ENCODE peak calls at places on chromosomes 2 and 18, in ten cellular contexts. Y is GM20000; J is fibroblast of mammary gland; Q is coronary artery; T is CD8-positive, alpha-beta T cell; F is nephron progenitor cell; R is IMR-90; G is kidney epithelial cell; L is Calu3; U is stomach. M is an unnamed sample.

GRCh38 chr2:14623241-14623640 is 9.3 kb upstream of the LRATD1 start:
- DNase-seq in U (no peak), G (no peak), T (no peak), L (no peak), R (no peak), F (no peak), Q (no peak), Y (no peak), J (no peak), M (no peak)

GRCh38 chr2:44291281-44292248 is 16.3 kb downstream of the SLC3A1 start:
- DNase-seq in R (peak; percentile 75), T (no peak), L (peak; percentile 93), U (peak; percentile 84), Q (no peak), F (peak; percentile 20), J (peak; percentile 79), Y (peak; percentile 11), G (peak; percentile 96), M (no peak)

GRCh38 chr2:101975171-101975870 is 16.4 kb upstream of the IL1R2 start:
- DNase-seq in G (no peak), J (no peak), Q (no peak), Y (no peak), F (no peak), U (no peak), T (no peak), L (no peak), R (no peak), M (no peak)

GRCh38 chr18:12768622-12769021 is 65.8 kb downstream of the PSMG2 start:
- DNase-seq in U (no peak), F (no peak), L (no peak), Q (peak; percentile 22), G (no peak), J (peak; percentile 61), Y (no peak), R (peak; percentile 50), T (no peak), M (no peak)

GRCh38 chr2:88838165-88838635 is 146.7 kb downstream of the RPIA start:
- DNase-seq in R (no peak), U (no peak), Q (no peak), L (no peak), G (no peak), Y (peak; percentile 59), T (no peak), J (no peak), F (no peak), M (no peak)

GRCh38 chr18:59144483-59144882 is 4.8 kb downstream of the SEC11C start:
- DNase-seq in F (no peak), G (no peak), R (no peak), Y (no peak), Q (no peak), T (no peak), L (no peak), U (no peak), J (no peak), M (no peak)

GRCh38 chr2:137689549-137689948 is 274.7 kb upstream of the HNMT start:
- DNase-seq in T (no peak), L (no peak), U (no peak), Q (no peak), Y (no peak), J (no peak), G (no peak), F (no peak), R (no peak), M (no peak)

GRCh38 chr2:120677221-120677620 is 58.4 kb upstream of the GLI2 start:
- DNase-seq in L (no peak), U (no peak), T (no peak), Y (no peak), R (no peak), G (no peak), J (no peak), Q (no peak), F (no peak), M (no peak)

GRCh38 chr18:62716679-62717058 is 1.3 kb downstream of the PHLPP1 start:
- DNase-seq in G (no peak), Y (peak; percentile 83), L (peak; percentile 65), T (peak; percentile 34), Q (peak; percentile 74), U (peak; percentile 45), J (peak; percentile 16), F (peak; percentile 69), R (no peak), M (peak; percentile 64)

GRCh38 chr2:182097571-182097970 is 111.9 kb downstream of the PPP1R1C start:
- DNase-seq in Y (no peak), R (no peak), U (no peak), F (no peak), G (no peak), T (no peak), L (no peak), Q (no peak), J (no peak), M (no peak)

GRCh38 chr18:76801567-76802505 is 20.5 kb upstream of the ZNF236 start:
- DNase-seq in F (peak; percentile 70), J (peak; percentile 45), R (peak; percentile 35), G (no peak), Y (peak; percentile 89), L (peak; percentile 78), T (no peak), U (peak; percentile 71), Q (no peak), M (peak; percentile 55)

GRCh38 chr2:1746174-1747064 is 2.1 kb upstream of the PXDN start:
- DNase-seq in L (no peak), T (no peak), J (no peak), U (no peak), G (no peak), F (no peak), R (no peak), Y (no peak), Q (peak; percentile 64), M (no peak)

GRCh38 chr18:44744206-44745180 is 63.8 kb downstream of the SETBP1 start:
- DNase-seq in L (no peak), Y (no peak), G (no peak), T (no peak), J (no peak), F (peak; percentile 62), Q (no peak), R (no peak), U (no peak), M (no peak)

GRCh38 chr18:908631-909621 is 4.3 kb downstream of the ADCYAP1 start:
- DNase-seq in Y (peak; percentile 49), J (no peak), F (peak; percentile 41), L (no peak), G (no peak), T (no peak), U (no peak), Q (no peak), R (no peak), M (no peak)

GRCh38 chr2:26269571-26270170 is 24.9 kb downstream of the HADHB start:
- DNase-seq in R (peak; percentile 33), J (peak; percentile 66), Y (peak; percentile 40), U (no peak), G (no peak), Q (no peak), T (no peak), F (no peak), L (no peak), M (no peak)

GRCh38 chr18:159037-159652 is 788 bp downstream of the USP14 start:
- DNase-seq in Q (no peak), T (no peak), F (no peak), Y (peak; percentile 27), R (peak; percentile 18), G (no peak), J (no peak), U (no peak), L (no peak), M (no peak)

GRCh38 chr2:165056585-165056984 is 101.3 kb upstream of the SLC38A11 start:
- DNase-seq in Q (no peak), R (no peak), Y (no peak), J (no peak), U (no peak), L (no peak), T (no peak), F (no peak), G (no peak), M (no peak)

GRCh38 chr2:56199492-56199891 is 15.7 kb downstream of the CCDC85A start:
- DNase-seq in Q (no peak), F (no peak), Y (no peak), R (peak; percentile 62), J (peak; percentile 78), U (no peak), T (no peak), G (no peak), L (no peak), M (no peak)

GRCh38 chr2:28662044-28662443 is 89.6 kb upstream of the PPP1CB start:
- DNase-seq in R (no peak), J (no peak), L (peak; percentile 60), Q (no peak), Y (no peak), F (no peak), U (peak; percentile 77), T (no peak), G (no peak), M (no peak)

DNA sequence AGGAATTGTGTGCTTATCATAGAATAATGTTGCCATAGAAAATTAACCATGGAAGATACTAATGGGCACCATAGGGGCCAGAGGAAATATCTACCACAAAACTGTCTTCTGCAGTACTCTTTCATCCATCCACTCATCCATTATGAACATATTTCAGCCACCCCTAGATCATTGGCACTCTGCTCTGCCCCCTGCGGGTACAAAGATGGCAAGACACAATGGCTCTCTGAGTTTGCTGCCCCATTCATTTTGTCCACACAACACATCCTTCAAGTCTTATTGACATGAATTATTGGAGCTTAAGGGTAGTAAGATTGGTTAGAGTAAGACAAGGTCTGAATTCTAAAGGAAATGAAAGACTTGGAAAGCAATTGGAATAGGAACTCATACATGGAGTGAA is 1224.7 kb upstream of the CELF4 start:
- DNase-seq in L (peak; percentile 3), T (no peak), F (no peak), Y (no peak), U (no peak), R (no peak), J (no peak), G (no peak), Q (no peak), M (no peak)
- TF ChIP-seq CTCF in L (peak; percentile 19), T (no peak), F (peak; percentile 12), Y (no peak), U (no peak), R (no peak), J (no peak), G (peak; percentile 20), Q (no peak), M (no peak)

GRCh38 chr2:16639431-16639830 is 26.2 kb downstream of the CYRIA start:
- DNase-seq in F (no peak), Q (no peak), Y (no peak), U (no peak), G (no peak), J (no peak), R (no peak), L (no peak), T (no peak), M (no peak)
- TF ChIP-seq CTCF in F (no peak), Q (no peak), Y (no peak), U (no peak), G (no peak), J (no peak), R (no peak), L (no peak), T (no peak), M (no peak)

GRCh38 chr2:219886615-219887014 is 259.2 kb downstream of the SLC4A3 start:
- DNase-seq in Y (no peak), R (peak; percentile 22), F (no peak), J (peak; percentile 8), T (no peak), G (no peak), U (no peak), L (no peak), Q (no peak), M (no peak)
- TF ChIP-seq CTCF in Y (no peak), R (peak; percentile 30), F (no peak), J (peak; percentile 16), T (no peak), G (no peak), U (no peak), L (no peak), Q (no peak), M (no peak)

GRCh38 chr2:86695053-86695691 is 24.9 kb upstream of the RMND5A start:
- DNase-seq in J (peak; percentile 71), G (peak; percentile 63), Q (no peak), L (peak; percentile 83), T (no peak), F (no peak), R (peak; percentile 10), U (peak; percentile 44), Y (no peak), M (no peak)
- TF ChIP-seq CTCF in J (no peak), G (no peak), Q (no peak), L (no peak), T (no peak), F (no peak), R (no peak), U (no peak), Y (no peak), M (no peak)

M was measured in natural killer cell.